ENCODE peak calls at places on chromosomes 7 and 10, in seven cellular contexts. W, R, X, K, F, I and S are unnamed samples.

GRCh38 chr7:131623154-131623553 is 66.7 kb upstream of the PODXL start:
- DNase-seq in W (no peak), X (peak), K (no peak), F (no peak), I (peak), R (no peak), S (no peak)

GRCh38 chr10:29820890-29821398 is 186.2 kb upstream of the SVIL start:
- DNase-seq in I (no peak), F (no peak), W (no peak), K (peak), R (no peak), X (no peak), S (no peak)

GRCh38 chr10:8280946-8281345 is 226.5 kb downstream of the GATA3 start:
- DNase-seq in F (no peak), X (no peak), I (no peak), K (no peak), W (no peak), R (no peak), S (no peak)

GRCh38 chr10:50554995-50555568 is 68.7 kb downstream of the SGMS1 start:
- DNase-seq in W (no peak), K (no peak), R (no peak), I (no peak), F (no peak), X (peak), S (no peak)

GRCh38 chr7:45654341-45654740 is 80.2 kb downstream of the ADCY1 start:
- DNase-seq in R (no peak), W (no peak), F (no peak), I (no peak), X (no peak), K (no peak), S (no peak)

GRCh38 chr7:148191391-148192076 is 399.0 kb upstream of the C7orf33 start:
- DNase-seq in I (peak), X (peak), W (no peak), R (no peak), F (peak), K (no peak), S (no peak)

GRCh38 chr7:87129836-87130235 is 22.4 kb upstream of the DMTF1 start:
- DNase-seq in I (no peak), F (no peak), K (no peak), W (no peak), R (no peak), X (no peak), S (no peak)

GRCh38 chr10:6399241-6399701 is 180.8 kb downstream of the PRKCQ start:
- DNase-seq in W (peak), K (no peak), F (peak), X (peak), R (no peak), I (no peak), S (no peak)

GRCh38 chr10:73742454-73742734 is 1.8 kb upstream of the SEC24C start:
- DNase-seq in W (no peak), K (no peak), I (no peak), X (no peak), F (no peak), R (no peak), S (no peak)

GRCh38 chr7:140317597-140317996 is 80.7 kb downstream of the SLC37A3 start:
- DNase-seq in I (no peak), R (no peak), W (no peak), F (no peak), X (peak), K (no peak), S (no peak)

GRCh38 chr7:997404-998395 is 14.7 kb downstream of the CYP2W1 start:
- DNase-seq in W (no peak), R (no peak), I (no peak), X (no peak), K (no peak), F (no peak), S (no peak)

GRCh38 chr7:91383186-91383585 is 119.0 kb downstream of the FZD1 start:
- DNase-seq in X (no peak), F (no peak), R (no peak), K (no peak), W (no peak), I (no peak), S (no peak)

GRCh38 chr10:33952692-33953360 is 618.4 kb upstream of the NRP1 start:
- DNase-seq in K (no peak), I (no peak), F (no peak), R (no peak), W (no peak), X (no peak), S (peak)

GRCh38 chr10:24435374-24435773 is 226.4 kb downstream of the KIAA1217 start:
- DNase-seq in W (no peak), X (no peak), K (no peak), R (no peak), F (no peak), I (no peak), S (peak)

GRCh38 chr10:72709041-72709440 is 17.1 kb downstream of the MCU start:
- DNase-seq in F (no peak), W (no peak), R (no peak), K (no peak), X (no peak), I (no peak), S (no peak)

GRCh38 chr7:27176962-27177794 is 3.1 kb upstream of the HOXA10 start:
- DNase-seq in W (no peak), I (no peak), R (peak), X (no peak), F (no peak), K (peak), S (no peak)

GRCh38 chr10:16146993-16147392 is 286.7 kb upstream of the MINDY3 start:
- DNase-seq in R (no peak), W (no peak), I (no peak), F (no peak), K (no peak), X (no peak), S (no peak)

GRCh38 chr7:71191766-71192165 is 59.8 kb downstream of the GALNT17 start:
- DNase-seq in I (no peak), K (no peak), F (no peak), W (no peak), X (no peak), R (no peak), S (no peak)

GRCh38 chr7:151590801-151591771 is 71.4 kb upstream of the RHEB start:
- DNase-seq in F (no peak), R (no peak), W (no peak), X (no peak), K (no peak), I (no peak), S (no peak)

GRCh38 chr7:150415161-150416160 is 35.0 kb upstream of the GIMAP8 start:
- DNase-seq in F (no peak), K (no peak), I (no peak), W (no peak), R (no peak), X (no peak), S (no peak)

GRCh38 chr7:33706666-33707194 is 198.6 kb upstream of the BMPER start:
- DNase-seq in I (no peak), W (no peak), F (no peak), R (no peak), K (no peak), X (no peak), S (no peak)
- H3K4me3 ChIP-seq in I (no peak), W (no peak), F (no peak), R (no peak), K (no peak), X (no peak), S (no peak)

GRCh38 chr7:17302575-17303142 is 4.2 kb downstream of the AHR start:
- DNase-seq in W (no peak), R (no peak), K (no peak), I (no peak), F (peak), X (no peak), S (peak)
- TF ChIP-seq CTCF in W (peak), R (no peak), K (no peak), I (no peak), F (no peak), X (no peak), S (peak)

GRCh38 chr7:155883491-155884224 is 71.4 kb upstream of the SHH start:
- DNase-seq in K (peak), X (no peak), W (no peak), I (no peak), R (no peak), F (no peak), S (no peak)

GRCh38 chr7:155880721-155881120 is 68.5 kb upstream of the SHH start:
- DNase-seq in I (no peak), W (no peak), R (no peak), F (no peak), K (peak), X (no peak), S (no peak)

GRCh38 chr7:155881471-155882350 is 69.4 kb upstream of the SHH start:
- DNase-seq in F (no peak), X (no peak), W (no peak), R (no peak), I (no peak), K (peak), S (no peak)

GRCh38 chr7:155884225-155885161 is 72.2 kb upstream of the SHH start:
- DNase-seq in I (no peak), F (no peak), K (peak), R (no peak), W (no peak), X (no peak), S (no peak)

GRCh38 chr7:155882596-155882995 is 70.3 kb upstream of the SHH start:
- DNase-seq in F (no peak), W (peak), K (no peak), I (no peak), R (no peak), X (no peak), S (peak)
- H3K4me3 ChIP-seq in F (no peak), W (no peak), K (no peak), I (no peak), R (no peak), X (no peak), S (no peak)

GRCh38 chr10:70232155-70232858 is 922 bp downstream of the PPA1 start:
- DNase-seq in W (peak), K (peak), X (peak), I (peak), F (peak), R (peak), S (peak)

GRCh38 chr10:70232859-70233108 is 445 bp downstream of the PPA1 start:
- DNase-seq in K (no peak), F (no peak), R (peak), W (no peak), I (no peak), X (no peak), S (no peak)

GRCh38 chr10:70233109-70233938 is at the start of gene PPA1:
- DNase-seq in W (peak), X (peak), F (peak), I (peak), R (peak), K (peak), S (peak)

GRCh38 chr10:70234668-70235447 is 1.6 kb upstream of the PPA1 start:
- DNase-seq in F (peak), K (no peak), W (no peak), X (no peak), I (no peak), R (no peak), S (no peak)

GRCh38 chr10:70233939-70234300 is 691 bp upstream of the PPA1 start:
- DNase-seq in I (no peak), R (no peak), X (no peak), W (peak), F (no peak), K (no peak), S (no peak)
- TF ChIP-seq CTCF in I (no peak), R (peak), X (no peak), W (no peak), F (no peak), K (no peak), S (no peak)

GRCh38 chr7:108454674-108455523 is 1.3 kb downstream of the NRCAM start:
- DNase-seq in R (peak), K (no peak), F (peak), I (peak), X (peak), W (peak), S (peak)
- H3K4me3 ChIP-seq in R (peak), K (no peak), F (no peak), I (peak), X (peak), W (peak), S (peak)

DNA sequence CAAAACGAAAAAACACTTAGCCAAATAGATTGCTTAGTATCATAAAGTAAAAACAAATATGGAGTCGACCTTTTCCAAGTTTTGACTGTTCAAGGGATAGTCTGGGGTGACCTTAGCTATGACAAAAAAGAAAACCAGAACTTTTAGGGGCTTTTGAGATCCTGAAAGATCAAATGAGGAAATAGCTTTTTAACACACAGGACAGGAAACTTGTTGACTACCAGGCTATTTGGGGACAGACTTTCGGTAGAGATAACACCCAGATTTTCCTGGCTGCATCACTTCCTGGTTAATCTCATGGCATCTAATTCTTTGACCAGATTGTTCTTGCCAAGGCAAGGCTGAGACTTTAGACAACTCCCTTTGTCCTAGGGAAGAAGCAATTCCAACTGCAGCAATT is 34.5 kb upstream of the EGR2 start:
- DNase-seq in X (no peak), I (no peak), K (no peak), R (no peak), W (no peak), F (peak), S (no peak)
- TF ChIP-seq CTCF in X (no peak), I (no peak), K (no peak), R (no peak), W (no peak), F (no peak), S (no peak)

DNA sequence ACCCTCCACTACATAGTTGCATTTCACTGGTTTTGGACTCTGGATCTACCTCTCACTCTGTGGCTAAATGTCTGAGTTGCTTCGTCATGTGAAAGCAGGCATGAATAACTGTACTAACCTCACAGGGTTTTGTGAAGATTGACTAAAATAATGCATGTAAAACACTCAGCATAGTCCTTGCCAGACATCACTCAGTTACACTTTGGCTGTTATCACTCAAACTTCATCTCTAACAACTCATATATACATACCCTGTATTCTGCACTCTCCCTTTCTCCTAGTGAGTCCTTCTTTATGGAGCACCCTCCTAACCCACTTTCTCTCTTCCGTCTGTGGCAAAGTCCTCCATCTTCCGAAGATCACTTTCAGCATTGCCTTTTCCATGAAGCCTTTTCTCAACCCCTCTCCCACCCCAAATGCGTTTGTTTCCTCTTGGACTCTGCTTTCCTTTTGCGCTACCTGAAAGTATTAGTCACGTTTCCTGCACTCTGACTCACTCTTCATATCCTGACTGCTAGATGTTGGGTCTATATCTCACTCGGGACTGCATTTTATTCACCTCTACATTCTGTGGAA is 72.6 kb downstream of the OSBPL3 start:
- DNase-seq in F (peak), W (peak), K (no peak), R (no peak), I (no peak), X (no peak), S (peak)
- H3K4me3 ChIP-seq in F (no peak), W (no peak), K (no peak), R (no peak), I (no peak), X (no peak), S (no peak)

GRCh38 chr10:1715821-1716220 is 21.5 kb downstream of the ADARB2 start:
- DNase-seq in F (peak), W (peak), K (no peak), I (no peak), X (peak), R (no peak), S (peak)
- TF ChIP-seq CTCF in F (peak), W (peak), K (no peak), I (no peak), X (peak), R (no peak), S (no peak)